ENCODE peak calls at places on chromosomes 2 and 18, in seven cellular contexts. One of them, this sample, is unnamed.
A peak's percentile ranks its signal among the peaks of the same experiment; 100 is the strongest.

GRCh38 chr2:74188018-74188601 is 9.4 kb upstream of the MOB1A start:
- DNase-seq in lower lobe of right lung: no peak
- DNase-seq in H9: peak; percentile 74
- DNase-seq in A549: no peak
- DNase-seq in CD4-positive, alpha-beta memory T cell: no peak
- DNase-seq in tibial nerve: no peak
- DNase-seq in body of pancreas: no peak
- DNase-seq in this sample: no peak

GRCh38 chr2:147558620-147559019 is 286.2 kb upstream of the ACVR2A start:
- DNase-seq in CD4-positive, alpha-beta memory T cell: no peak
- DNase-seq in H9: no peak
- DNase-seq in A549: no peak
- DNase-seq in body of pancreas: no peak
- DNase-seq in tibial nerve: no peak
- DNase-seq in lower lobe of right lung: no peak
- DNase-seq in this sample: no peak

GRCh38 chr18:8930990-8931648 is 171.4 kb upstream of the NDUFV2 start:
- DNase-seq in body of pancreas: no peak
- DNase-seq in tibial nerve: no peak
- DNase-seq in A549: no peak
- DNase-seq in H9: no peak
- DNase-seq in lower lobe of right lung: no peak
- DNase-seq in CD4-positive, alpha-beta memory T cell: no peak
- DNase-seq in this sample: no peak

GRCh38 chr2:78979380-78980238 is 45.9 kb upstream of the REG3G start:
- DNase-seq in CD4-positive, alpha-beta memory T cell: no peak
- DNase-seq in H9: peak; percentile 67
- DNase-seq in lower lobe of right lung: no peak
- DNase-seq in body of pancreas: peak; percentile 61
- DNase-seq in A549: no peak
- DNase-seq in tibial nerve: peak; percentile 30
- DNase-seq in this sample: no peak

GRCh38 chr2:206858972-206859739 is 80.2 kb upstream of the CPO start:
- DNase-seq in body of pancreas: no peak
- DNase-seq in H9: no peak
- DNase-seq in lower lobe of right lung: no peak
- DNase-seq in CD4-positive, alpha-beta memory T cell: peak; percentile 38
- DNase-seq in A549: no peak
- DNase-seq in tibial nerve: no peak
- DNase-seq in this sample: peak; percentile 31

GRCh38 chr2:133606616-133607015 is 38.4 kb upstream of the NCKAP5 start:
- DNase-seq in lower lobe of right lung: no peak
- DNase-seq in A549: no peak
- DNase-seq in body of pancreas: no peak
- DNase-seq in tibial nerve: no peak
- DNase-seq in CD4-positive, alpha-beta memory T cell: no peak
- DNase-seq in H9: no peak
- DNase-seq in this sample: no peak

GRCh38 chr18:41938445-41938844 is 16.6 kb upstream of the PIK3C3 start:
- DNase-seq in tibial nerve: no peak
- DNase-seq in CD4-positive, alpha-beta memory T cell: no peak
- DNase-seq in lower lobe of right lung: no peak
- DNase-seq in A549: no peak
- DNase-seq in H9: no peak
- DNase-seq in body of pancreas: no peak
- DNase-seq in this sample: no peak

GRCh38 chr2:28543316-28544068 is 47.6 kb downstream of the PLB1 start:
- DNase-seq in lower lobe of right lung: no peak
- DNase-seq in CD4-positive, alpha-beta memory T cell: no peak
- DNase-seq in body of pancreas: no peak
- DNase-seq in A549: no peak
- DNase-seq in H9: no peak
- DNase-seq in tibial nerve: no peak
- DNase-seq in this sample: no peak

GRCh38 chr2:182952741-182953450 is 85.4 kb downstream of the NCKAP1 start:
- DNase-seq in body of pancreas: no peak
- DNase-seq in CD4-positive, alpha-beta memory T cell: no peak
- DNase-seq in lower lobe of right lung: no peak
- DNase-seq in tibial nerve: no peak
- DNase-seq in H9: no peak
- DNase-seq in A549: no peak
- DNase-seq in this sample: no peak

DNA sequence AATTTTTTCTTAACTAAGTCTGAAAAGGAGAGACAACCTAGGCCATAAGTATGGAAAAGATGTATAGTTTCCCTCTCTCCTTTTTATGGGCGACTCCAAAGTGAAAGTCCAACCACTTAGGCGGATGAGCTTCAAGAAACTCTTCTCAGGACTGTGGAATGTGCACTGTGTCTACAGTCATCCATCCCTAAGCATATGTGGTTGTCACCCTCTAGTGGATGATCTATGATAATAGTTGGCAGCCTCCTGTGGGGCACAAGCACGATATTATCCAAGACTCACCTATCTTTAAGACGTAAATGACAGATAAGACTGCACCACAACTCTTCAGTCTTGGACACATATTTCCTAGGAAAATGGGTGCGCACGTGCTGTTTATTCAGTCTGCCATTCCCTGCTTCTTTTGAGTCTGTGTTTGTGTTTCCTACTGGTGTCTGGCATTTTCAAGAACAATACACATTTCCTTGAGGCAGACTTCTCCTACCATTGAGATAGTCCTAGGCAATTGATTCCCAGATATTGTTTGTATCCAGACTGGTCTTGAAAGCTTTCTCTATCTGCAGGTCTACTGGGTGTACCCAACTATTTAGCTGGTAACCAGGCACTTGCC is 145.5 kb upstream of the CTAGE1 start:
- DNase-seq in tibial nerve: peak; percentile 40
- DNase-seq in body of pancreas: peak; percentile 49
- DNase-seq in CD4-positive, alpha-beta memory T cell: peak; percentile 18
- DNase-seq in lower lobe of right lung: no peak
- DNase-seq in A549: peak; percentile 82
- DNase-seq in H9: no peak
- DNase-seq in this sample: no peak
- H3K4me1 ChIP-seq in tibial nerve: peaks cover 4% of the 10 kb centered on the region
- H3K4me1 ChIP-seq in body of pancreas: peaks cover 16% of the 10 kb centered on the region
- H3K4me1 ChIP-seq in CD4-positive, alpha-beta memory T cell: peaks cover 9% of the 10 kb centered on the region
- H3K4me1 ChIP-seq in lower lobe of right lung: peaks cover 10% of the 10 kb centered on the region
- H3K4me1 ChIP-seq in A549: peaks cover 24% of the 10 kb centered on the region
- H3K4me1 ChIP-seq in H9: no peaks in the 10 kb centered on the region
- H3K4me1 ChIP-seq in this sample: no peaks in the 10 kb centered on the region

DNA sequence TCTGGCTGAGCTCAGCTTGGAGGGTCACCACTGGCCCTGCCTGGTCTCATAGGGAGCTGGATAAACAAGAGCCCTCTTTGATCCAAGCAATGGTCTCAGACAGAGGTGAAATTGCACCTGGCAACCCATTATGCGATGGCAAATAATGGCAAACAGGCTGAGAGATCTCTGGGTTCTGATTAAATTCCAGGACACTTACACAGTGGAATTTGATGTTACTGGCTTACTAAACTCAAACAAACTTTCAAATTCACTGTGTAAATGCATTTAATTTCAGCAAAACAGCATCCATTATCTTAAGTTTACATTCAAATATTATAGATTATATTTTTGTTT is 19.5 kb upstream of the STAT4 start:
- DNase-seq in tibial nerve: no peak
- DNase-seq in A549: no peak
- DNase-seq in CD4-positive, alpha-beta memory T cell: no peak
- DNase-seq in body of pancreas: no peak
- DNase-seq in lower lobe of right lung: no peak
- DNase-seq in H9: no peak
- DNase-seq in this sample: no peak
- H3K4me1 ChIP-seq in tibial nerve: peaks cover 19% of the 10 kb centered on the region
- H3K4me1 ChIP-seq in A549: peaks cover 94% of the 10 kb centered on the region
- H3K4me1 ChIP-seq in CD4-positive, alpha-beta memory T cell: peaks cover 7% of the 10 kb centered on the region
- H3K4me1 ChIP-seq in body of pancreas: peaks cover 31% of the 10 kb centered on the region
- H3K4me1 ChIP-seq in lower lobe of right lung: peaks cover 45% of the 10 kb centered on the region
- H3K4me1 ChIP-seq in H9: peaks cover 5% of the 10 kb centered on the region
- H3K4me1 ChIP-seq in this sample: no peaks in the 10 kb centered on the region

GRCh38 chr2:128752691-128753263 is 434.1 kb upstream of the HS6ST1 start:
- DNase-seq in CD4-positive, alpha-beta memory T cell: no peak
- DNase-seq in A549: no peak
- DNase-seq in tibial nerve: no peak
- DNase-seq in lower lobe of right lung: no peak
- DNase-seq in body of pancreas: no peak
- DNase-seq in H9: no peak
- DNase-seq in this sample: no peak
- H3K4me1 ChIP-seq in CD4-positive, alpha-beta memory T cell: no peaks in the 10 kb centered on the region
- H3K4me1 ChIP-seq in A549: no peaks in the 10 kb centered on the region
- H3K4me1 ChIP-seq in tibial nerve: no peaks in the 10 kb centered on the region
- H3K4me1 ChIP-seq in lower lobe of right lung: peaks cover 15% of the 10 kb centered on the region
- H3K4me1 ChIP-seq in body of pancreas: peaks cover 65% of the 10 kb centered on the region
- H3K4me1 ChIP-seq in H9: peaks cover 2% of the 10 kb centered on the region
- H3K4me1 ChIP-seq in this sample: no peaks in the 10 kb centered on the region

GRCh38 chr2:233513953-233514655 is 52.5 kb downstream of the USP40 start:
- DNase-seq in CD4-positive, alpha-beta memory T cell: no peak
- DNase-seq in A549: no peak
- DNase-seq in body of pancreas: peak; percentile 37
- DNase-seq in tibial nerve: no peak
- DNase-seq in H9: no peak
- DNase-seq in lower lobe of right lung: no peak
- DNase-seq in this sample: no peak
- H3K4me1 ChIP-seq in CD4-positive, alpha-beta memory T cell: no peaks in the 10 kb centered on the region
- H3K4me1 ChIP-seq in A549: peaks cover 31% of the 10 kb centered on the region
- H3K4me1 ChIP-seq in body of pancreas: no peaks in the 10 kb centered on the region
- H3K4me1 ChIP-seq in tibial nerve: no peaks in the 10 kb centered on the region
- H3K4me1 ChIP-seq in H9: no peaks in the 10 kb centered on the region
- H3K4me1 ChIP-seq in lower lobe of right lung: no peaks in the 10 kb centered on the region
- H3K4me1 ChIP-seq in this sample: no peaks in the 10 kb centered on the region

GRCh38 chr2:38074047-38074774 is 1.7 kb downstream of the CYP1B1 start:
- DNase-seq in A549: no peak
- DNase-seq in tibial nerve: no peak
- DNase-seq in CD4-positive, alpha-beta memory T cell: no peak
- DNase-seq in body of pancreas: no peak
- DNase-seq in lower lobe of right lung: peak; percentile 61
- DNase-seq in H9: peak; percentile 51
- DNase-seq in this sample: no peak
- H3K4me1 ChIP-seq in A549: peaks cover 22% of the 10 kb centered on the region
- H3K4me1 ChIP-seq in tibial nerve: peaks cover 25% of the 10 kb centered on the region
- H3K4me1 ChIP-seq in CD4-positive, alpha-beta memory T cell: peaks cover 5% of the 10 kb centered on the region
- H3K4me1 ChIP-seq in body of pancreas: peaks cover 37% of the 10 kb centered on the region
- H3K4me1 ChIP-seq in lower lobe of right lung: peaks cover 28% of the 10 kb centered on the region
- H3K4me1 ChIP-seq in H9: peaks cover 6% of the 10 kb centered on the region
- H3K4me1 ChIP-seq in this sample: peaks cover 13% of the 10 kb centered on the region

GRCh38 chr2:9247177-9247576 is 40.6 kb downstream of the ASAP2 start:
- DNase-seq in H9: no peak
- DNase-seq in lower lobe of right lung: no peak
- DNase-seq in tibial nerve: no peak
- DNase-seq in CD4-positive, alpha-beta memory T cell: no peak
- DNase-seq in A549: no peak
- DNase-seq in body of pancreas: no peak
- DNase-seq in this sample: no peak

GRCh38 chr2:9249036-9249800 is 42.6 kb downstream of the ASAP2 start:
- DNase-seq in H9: no peak
- DNase-seq in tibial nerve: no peak
- DNase-seq in lower lobe of right lung: no peak
- DNase-seq in CD4-positive, alpha-beta memory T cell: no peak
- DNase-seq in A549: no peak
- DNase-seq in body of pancreas: no peak
- DNase-seq in this sample: no peak

GRCh38 chr2:9250091-9250490 is 43.5 kb downstream of the ASAP2 start:
- DNase-seq in H9: no peak
- DNase-seq in A549: no peak
- DNase-seq in tibial nerve: no peak
- DNase-seq in CD4-positive, alpha-beta memory T cell: no peak
- DNase-seq in body of pancreas: no peak
- DNase-seq in lower lobe of right lung: no peak
- DNase-seq in this sample: no peak

GRCh38 chr2:9247786-9248185 is 41.2 kb downstream of the ASAP2 start:
- DNase-seq in lower lobe of right lung: no peak
- DNase-seq in tibial nerve: no peak
- DNase-seq in H9: no peak
- DNase-seq in A549: no peak
- DNase-seq in CD4-positive, alpha-beta memory T cell: no peak
- DNase-seq in body of pancreas: peak; percentile 81
- DNase-seq in this sample: no peak

GRCh38 chr2:9248363-9248762 is 41.8 kb downstream of the ASAP2 start:
- DNase-seq in CD4-positive, alpha-beta memory T cell: no peak
- DNase-seq in A549: no peak
- DNase-seq in H9: no peak
- DNase-seq in body of pancreas: no peak
- DNase-seq in lower lobe of right lung: no peak
- DNase-seq in tibial nerve: no peak
- DNase-seq in this sample: no peak
- H3K4me1 ChIP-seq in CD4-positive, alpha-beta memory T cell: no peaks in the 10 kb centered on the region
- H3K4me1 ChIP-seq in A549: peaks cover 82% of the 10 kb centered on the region
- H3K4me1 ChIP-seq in H9: peaks cover 2% of the 10 kb centered on the region
- H3K4me1 ChIP-seq in body of pancreas: peaks cover 19% of the 10 kb centered on the region
- H3K4me1 ChIP-seq in lower lobe of right lung: peaks cover 58% of the 10 kb centered on the region
- H3K4me1 ChIP-seq in tibial nerve: peaks cover 25% of the 10 kb centered on the region
- H3K4me1 ChIP-seq in this sample: no peaks in the 10 kb centered on the region

GRCh38 chr18:55252053-55252675 is 292.9 kb upstream of the CCDC68 start:
- DNase-seq in H9: no peak
- DNase-seq in CD4-positive, alpha-beta memory T cell: no peak
- DNase-seq in A549: no peak
- DNase-seq in lower lobe of right lung: no peak
- DNase-seq in body of pancreas: no peak
- DNase-seq in tibial nerve: no peak
- DNase-seq in this sample: no peak
- H3K4me1 ChIP-seq in H9: peaks cover 8% of the 10 kb centered on the region
- H3K4me1 ChIP-seq in CD4-positive, alpha-beta memory T cell: no peaks in the 10 kb centered on the region
- H3K4me1 ChIP-seq in A549: peaks cover 14% of the 10 kb centered on the region
- H3K4me1 ChIP-seq in lower lobe of right lung: peaks cover 25% of the 10 kb centered on the region
- H3K4me1 ChIP-seq in body of pancreas: no peaks in the 10 kb centered on the region
- H3K4me1 ChIP-seq in tibial nerve: peaks cover 10% of the 10 kb centered on the region
- H3K4me1 ChIP-seq in this sample: no peaks in the 10 kb centered on the region

GRCh38 chr2:10770956-10771750 is 41.4 kb downstream of the PDIA6 start:
- DNase-seq in H9: no peak
- DNase-seq in tibial nerve: no peak
- DNase-seq in body of pancreas: no peak
- DNase-seq in CD4-positive, alpha-beta memory T cell: no peak
- DNase-seq in A549: no peak
- DNase-seq in lower lobe of right lung: no peak
- DNase-seq in this sample: no peak
- H3K4me1 ChIP-seq in H9: no peaks in the 10 kb centered on the region
- H3K4me1 ChIP-seq in tibial nerve: no peaks in the 10 kb centered on the region
- H3K4me1 ChIP-seq in body of pancreas: no peaks in the 10 kb centered on the region
- H3K4me1 ChIP-seq in CD4-positive, alpha-beta memory T cell: no peaks in the 10 kb centered on the region
- H3K4me1 ChIP-seq in A549: no peaks in the 10 kb centered on the region
- H3K4me1 ChIP-seq in lower lobe of right lung: peaks cover 16% of the 10 kb centered on the region
- H3K4me1 ChIP-seq in this sample: no peaks in the 10 kb centered on the region

GRCh38 chr2:152584301-152584700 is 133.0 kb downstream of the PRPF40A start:
- DNase-seq in H9: no peak
- DNase-seq in A549: no peak
- DNase-seq in lower lobe of right lung: no peak
- DNase-seq in body of pancreas: no peak
- DNase-seq in tibial nerve: no peak
- DNase-seq in CD4-positive, alpha-beta memory T cell: no peak
- DNase-seq in this sample: no peak
- H3K4me1 ChIP-seq in H9: no peaks in the 10 kb centered on the region
- H3K4me1 ChIP-seq in A549: peaks cover 24% of the 10 kb centered on the region
- H3K4me1 ChIP-seq in lower lobe of right lung: no peaks in the 10 kb centered on the region
- H3K4me1 ChIP-seq in body of pancreas: no peaks in the 10 kb centered on the region
- H3K4me1 ChIP-seq in tibial nerve: peaks cover 15% of the 10 kb centered on the region
- H3K4me1 ChIP-seq in CD4-positive, alpha-beta memory T cell: no peaks in the 10 kb centered on the region
- H3K4me1 ChIP-seq in this sample: no peaks in the 10 kb centered on the region